ENCODE peak calls at places on chromosome 12, in seven cellular contexts. F, R, I, B, Y, Q and C are unnamed samples.

GRCh38 chr12:105331805-105332251 is 1.3 kb downstream of the C12orf75 start:
- DNase-seq in F (no peak), R (no peak), I (no peak), B (no peak), Y (peak), Q (peak), C (no peak)

GRCh38 chr12:22880810-22881209 is 255.8 kb downstream of the ETNK1 start:
- DNase-seq in F (no peak), R (no peak), I (no peak), B (no peak), Y (no peak), Q (no peak), C (no peak)

GRCh38 chr12:109753054-109753401 is 39.4 kb downstream of the FAM222A start:
- DNase-seq in F (no peak), R (no peak), I (no peak), B (no peak), Y (no peak), Q (no peak), C (no peak)

GRCh38 chr12:52870361-52871290 is 21.8 kb upstream of the KRT78 start:
- DNase-seq in F (peak), R (peak), I (peak), B (no peak), Y (peak), Q (peak), C (peak)

GRCh38 chr12:121295123-121295745 is 1.3 kb downstream of the CAMKK2 start:
- DNase-seq in F (no peak), R (no peak), I (no peak), B (no peak), Y (no peak), Q (peak), C (no peak)

GRCh38 chr12:104632724-104633181 is 176.0 kb downstream of the CHST11 start:
- DNase-seq in F (no peak), R (no peak), I (no peak), B (no peak), Y (no peak), Q (no peak), C (no peak)

GRCh38 chr12:113955109-113955970 is 10.8 kb downstream of the RBM19 start:
- DNase-seq in F (no peak), R (no peak), I (no peak), B (no peak), Y (peak), Q (peak), C (peak)

GRCh38 chr12:53476769-53477209 is 22.5 kb downstream of the MAP3K12 start:
- DNase-seq in F (no peak), R (no peak), I (no peak), B (no peak), Y (no peak), Q (no peak), C (no peak)

GRCh38 chr12:120314220-120314619 is 12.1 kb downstream of the SIRT4 start:
- DNase-seq in F (no peak), R (no peak), I (no peak), B (no peak), Y (no peak), Q (no peak), C (no peak)

GRCh38 chr12:56046027-56046780 is 4.5 kb downstream of the RPS26 start:
- DNase-seq in F (no peak), R (no peak), I (no peak), B (no peak), Y (no peak), Q (no peak), C (no peak)

GRCh38 chr12:121796855-121797751 is 3.6 kb upstream of the RHOF start:
- DNase-seq in F (no peak), R (no peak), I (peak), B (peak), Y (peak), Q (peak), C (no peak)

GRCh38 chr12:11729008-11729407 is 79.5 kb downstream of the ETV6 start:
- DNase-seq in F (no peak), R (no peak), I (no peak), B (no peak), Y (no peak), Q (peak), C (peak)

GRCh38 chr12:91954326-91954725 is 191.3 kb downstream of the BTG1 start:
- DNase-seq in F (no peak), R (no peak), I (no peak), B (no peak), Y (no peak), Q (no peak), C (no peak)

GRCh38 chr12:88805692-88806091 is 225.4 kb upstream of the KITLG start:
- DNase-seq in F (no peak), R (no peak), I (no peak), B (no peak), Y (no peak), Q (no peak), C (no peak)

GRCh38 chr12:52828156-52829090 is 5.7 kb downstream of the KRT79 start:
- DNase-seq in F (no peak), R (no peak), I (no peak), B (no peak), Y (no peak), Q (no peak), C (no peak)

GRCh38 chr12:3468329-3468728 is 22.7 kb upstream of the PRMT8 start:
- DNase-seq in F (no peak), R (no peak), I (no peak), B (no peak), Y (no peak), Q (no peak), C (no peak)

GRCh38 chr12:13183621-13184020 is 12.9 kb upstream of the EMP1 start:
- DNase-seq in F (no peak), R (no peak), I (no peak), B (no peak), Y (no peak), Q (no peak), C (peak)

GRCh38 chr12:39443704-39444234 is 849 bp upstream of the KIF21A start:
- DNase-seq in F (no peak), R (no peak), I (no peak), B (no peak), Y (peak), Q (no peak), C (peak)

GRCh38 chr12:56358836-56359532 is 923 bp downstream of the STAT2 start:
- DNase-seq in F (no peak), R (no peak), I (peak), B (no peak), Y (no peak), Q (peak), C (peak)

GRCh38 chr12:92080390-92081285 is 65.0 kb downstream of the BTG1 start:
- DNase-seq in F (no peak), R (no peak), I (no peak), B (no peak), Y (no peak), Q (peak), C (peak)

GRCh38 chr12:64452559-64453329 is 824 bp downstream of the TBK1 start:
- DNase-seq in F (no peak), R (no peak), I (no peak), B (no peak), Y (peak), Q (peak), C (peak)

GRCh38 chr12:1611775-1612174 is 17.3 kb upstream of the WNT5B start:
- DNase-seq in F (no peak), R (no peak), I (no peak), B (no peak), Y (no peak), Q (peak), C (peak)

GRCh38 chr12:15632708-15633107 is 156.5 kb downstream of the EPS8 start:
- DNase-seq in F (no peak), R (no peak), I (no peak), B (no peak), Y (no peak), Q (peak), C (no peak)

GRCh38 chr12:89800435-89800834 is 91.8 kb upstream of the ATP2B1 start:
- DNase-seq in F (no peak), R (no peak), I (no peak), B (no peak), Y (no peak), Q (no peak), C (no peak)

GRCh38 chr12:58487280-58488141 is 432.8 kb downstream of the LRIG3 start:
- DNase-seq in F (no peak), R (no peak), I (no peak), B (no peak), Y (no peak), Q (no peak), C (no peak)

GRCh38 chr12:52715416-52715815 is 12.1 kb upstream of the KRT77 start:
- DNase-seq in F (no peak), R (no peak), I (no peak), B (no peak), Y (peak), Q (no peak), C (peak)

GRCh38 chr12:42372154-42372791 is 46.3 kb downstream of the PPHLN1 start:
- DNase-seq in F (no peak), R (no peak), I (no peak), B (no peak), Y (peak), Q (peak), C (peak)

GRCh38 chr12:66048843-66049537 is 81.6 kb downstream of the LLPH start:
- DNase-seq in F (no peak), R (no peak), I (no peak), B (no peak), Y (peak), Q (peak), C (peak)

GRCh38 chr12:126903180-126903876 is 1363.6 kb upstream of the TMEM132C start:
- DNase-seq in F (no peak), R (no peak), I (no peak), B (no peak), Y (no peak), Q (no peak), C (no peak)

GRCh38 chr12:52440821-52441319 is 6.7 kb upstream of the KRT75 start:
- DNase-seq in F (no peak), R (no peak), I (no peak), B (no peak), Y (no peak), Q (peak), C (peak)

GRCh38 chr12:79886917-79887519 is 47.9 kb downstream of the PPP1R12A start:
- DNase-seq in F (no peak), R (no peak), I (no peak), B (no peak), Y (no peak), Q (peak), C (peak)

GRCh38 chr12:115599251-115599811 is 678.2 kb downstream of the MED13L start:
- DNase-seq in F (no peak), R (no peak), I (no peak), B (no peak), Y (no peak), Q (no peak), C (no peak)

GRCh38 chr12:127340381-127340780 is 926.6 kb upstream of the TMEM132C start:
- DNase-seq in F (no peak), R (no peak), I (no peak), B (no peak), Y (no peak), Q (no peak), C (no peak)

GRCh38 chr12:632102-632696 is 31.0 kb downstream of the NINJ2 start:
- DNase-seq in F (no peak), R (no peak), I (no peak), B (no peak), Y (peak), Q (peak), C (peak)

GRCh38 chr12:114434341-114434740 is 28.4 kb upstream of the TBX5 start:
- DNase-seq in F (no peak), R (no peak), I (no peak), B (no peak), Y (no peak), Q (no peak), C (no peak)

GRCh38 chr12:70637286-70637685 is at the start of gene PTPRB:
- DNase-seq in F (no peak), R (no peak), I (no peak), B (no peak), Y (no peak), Q (no peak), C (no peak)

GRCh38 chr12:3672113-3672509 is 80.8 kb downstream of the CRACR2A start:
- DNase-seq in F (no peak), R (no peak), I (no peak), B (no peak), Y (no peak), Q (no peak), C (no peak)

GRCh38 chr12:75975692-75976091 is 55.9 kb downstream of the PHLDA1 start:
- DNase-seq in F (no peak), R (no peak), I (no peak), B (no peak), Y (no peak), Q (no peak), C (no peak)

GRCh38 chr12:19066471-19067001 is 63.0 kb upstream of the PLEKHA5 start:
- DNase-seq in F (no peak), R (no peak), I (no peak), B (no peak), Y (peak), Q (no peak), C (no peak)